ENCODE peak calls at places on chromosomes 5 and 9, in ten cellular contexts. W is PC-9, L is nephron progenitor cell, Q is left ventricle myocardium inferior, C is fibroblast of lung, O is GM13977, T is endothelial cell, D is psoas muscle, S is adrenal gland, E is RWPE1. Y is an unnamed sample.

GRCh38 chr5:125401724-125402622 is 655.5 kb upstream of the ZNF608 start:
- DNase-seq in W (peak), C (peak), E (peak), O (no peak), D (no peak), L (no peak), S (no peak), T (no peak), Q (no peak), Y (no peak)

GRCh38 chr5:321726-322251 is 275 bp downstream of the AHRR start:
- DNase-seq in O (peak), C (no peak), Q (no peak), E (no peak), W (no peak), L (no peak), T (no peak), D (peak), S (no peak), Y (no peak)

GRCh38 chr5:35313296-35313695 is 83.0 kb upstream of the PRLR start:
- DNase-seq in E (peak), S (no peak), D (no peak), L (no peak), Q (no peak), T (no peak), W (no peak), O (no peak), C (peak), Y (no peak)

GRCh38 chr5:67350185-67350584 is 153.6 kb upstream of the CD180 start:
- DNase-seq in W (no peak), Q (no peak), O (no peak), T (no peak), C (no peak), D (no peak), L (no peak), E (no peak), S (no peak), Y (no peak)

GRCh38 chr5:2517451-2517850 is 234.0 kb downstream of the IRX2 start:
- DNase-seq in E (no peak), S (peak), W (no peak), O (no peak), T (no peak), C (no peak), Q (no peak), D (no peak), L (no peak), Y (no peak)

GRCh38 chr5:38473008-38473407 is 83.4 kb downstream of the LIFR start:
- DNase-seq in Q (peak), C (no peak), O (no peak), D (no peak), W (no peak), L (no peak), E (no peak), S (no peak), T (no peak), Y (no peak)

GRCh38 chr5:18113724-18114123 is 479.5 kb downstream of the TAF11L14 start:
- DNase-seq in L (no peak), E (no peak), O (no peak), W (no peak), Q (no peak), S (no peak), C (peak), T (peak), D (no peak), Y (no peak)

GRCh38 chr9:121636411-121636865 is 15.0 kb upstream of the DAB2IP start:
- DNase-seq in L (no peak), C (peak), Q (no peak), D (peak), S (no peak), T (peak), W (no peak), O (no peak), E (peak), Y (no peak)

DNA sequence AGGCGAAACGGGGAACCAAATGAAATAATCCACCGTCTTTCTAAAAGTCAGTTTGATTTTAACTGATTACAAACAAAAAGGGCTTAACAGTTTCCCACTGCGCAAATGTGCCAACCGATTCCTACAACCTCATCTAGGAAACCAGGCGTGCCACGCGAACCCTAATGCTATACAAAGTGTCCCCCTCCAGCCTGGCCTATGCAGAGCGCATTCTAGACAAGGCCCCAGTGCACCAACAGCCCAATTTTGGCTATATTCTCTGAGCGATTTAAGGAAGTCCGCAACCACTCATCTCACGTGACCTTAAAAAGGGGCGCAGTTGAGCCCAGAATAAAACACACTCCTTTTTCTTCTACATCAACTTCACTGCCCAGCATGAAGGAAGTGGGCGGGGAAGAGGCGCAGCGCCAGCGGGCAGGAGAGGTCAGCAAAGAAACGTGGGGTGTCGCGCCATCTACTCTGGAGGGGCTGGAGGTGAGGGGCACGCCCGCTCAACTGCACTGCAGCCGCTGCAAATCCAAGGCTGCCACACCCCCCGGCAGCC is 779 bp downstream of the FAM13B start:
- DNase-seq in W (peak), L (no peak), E (no peak), T (no peak), Q (peak), C (peak), S (peak), D (peak), O (peak), Y (peak)
- TF ChIP-seq CTCF in W (no peak), L (no peak), E (no peak), T (no peak), Q (no peak), C (no peak), S (no peak), D (no peak), O (no peak), Y (no peak)

GRCh38 chr5:96729156-96729555 is 67.0 kb downstream of the CAST start:
- DNase-seq in O (no peak), S (no peak), W (no peak), D (no peak), C (peak), Q (no peak), L (no peak), T (no peak), E (no peak), Y (no peak)
- TF ChIP-seq CTCF in O (no peak), S (peak), W (peak), D (peak), C (peak), Q (peak), L (peak), T (no peak), E (peak), Y (peak)

GRCh38 chr9:69003051-69003450 is 10.9 kb downstream of the PRKACG start:
- DNase-seq in T (no peak), L (no peak), W (no peak), O (no peak), Q (no peak), E (no peak), D (no peak), C (no peak), S (no peak), Y (no peak)

GRCh38 chr9:68998812-68999211 is 15.1 kb downstream of the PRKACG start:
- DNase-seq in D (no peak), O (no peak), L (peak), W (no peak), E (no peak), Q (no peak), C (no peak), T (no peak), S (peak), Y (no peak)

GRCh38 chr9:69004836-69005235 is 9.1 kb downstream of the PRKACG start:
- DNase-seq in T (no peak), O (no peak), L (no peak), Q (no peak), E (no peak), C (no peak), W (no peak), S (no peak), D (no peak), Y (no peak)

GRCh38 chr9:68999393-69000105 is 14.4 kb downstream of the PRKACG start:
- DNase-seq in L (peak), C (peak), E (peak), O (peak), W (no peak), S (peak), T (peak), Q (peak), D (no peak), Y (peak)

DNA sequence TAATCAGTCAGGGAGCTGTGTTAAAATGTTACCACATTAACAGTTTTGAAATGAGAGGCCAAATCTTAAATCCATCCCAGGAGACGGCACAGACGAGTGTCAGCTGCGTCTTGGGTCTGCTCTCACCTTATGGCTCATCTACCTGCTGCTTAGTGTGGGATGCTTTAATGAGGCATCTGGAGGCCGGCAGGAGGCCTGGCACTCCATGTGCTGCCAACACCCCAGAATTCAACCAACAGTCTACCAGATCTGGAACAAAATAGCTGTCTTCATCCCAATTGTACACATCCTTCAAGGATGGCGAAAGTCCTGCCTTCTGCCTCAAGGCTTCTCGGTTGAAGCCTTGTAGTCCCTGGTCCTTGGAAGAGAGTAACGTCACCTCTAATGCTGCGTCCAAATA is 12.0 kb downstream of the PRKACG start:
- DNase-seq in W (no peak), Q (no peak), S (peak), O (no peak), E (no peak), L (no peak), D (no peak), T (no peak), C (no peak), Y (no peak)
- TF ChIP-seq CTCF in W (no peak), Q (no peak), S (no peak), O (no peak), E (no peak), L (no peak), D (no peak), T (no peak), C (no peak), Y (no peak)

DNA sequence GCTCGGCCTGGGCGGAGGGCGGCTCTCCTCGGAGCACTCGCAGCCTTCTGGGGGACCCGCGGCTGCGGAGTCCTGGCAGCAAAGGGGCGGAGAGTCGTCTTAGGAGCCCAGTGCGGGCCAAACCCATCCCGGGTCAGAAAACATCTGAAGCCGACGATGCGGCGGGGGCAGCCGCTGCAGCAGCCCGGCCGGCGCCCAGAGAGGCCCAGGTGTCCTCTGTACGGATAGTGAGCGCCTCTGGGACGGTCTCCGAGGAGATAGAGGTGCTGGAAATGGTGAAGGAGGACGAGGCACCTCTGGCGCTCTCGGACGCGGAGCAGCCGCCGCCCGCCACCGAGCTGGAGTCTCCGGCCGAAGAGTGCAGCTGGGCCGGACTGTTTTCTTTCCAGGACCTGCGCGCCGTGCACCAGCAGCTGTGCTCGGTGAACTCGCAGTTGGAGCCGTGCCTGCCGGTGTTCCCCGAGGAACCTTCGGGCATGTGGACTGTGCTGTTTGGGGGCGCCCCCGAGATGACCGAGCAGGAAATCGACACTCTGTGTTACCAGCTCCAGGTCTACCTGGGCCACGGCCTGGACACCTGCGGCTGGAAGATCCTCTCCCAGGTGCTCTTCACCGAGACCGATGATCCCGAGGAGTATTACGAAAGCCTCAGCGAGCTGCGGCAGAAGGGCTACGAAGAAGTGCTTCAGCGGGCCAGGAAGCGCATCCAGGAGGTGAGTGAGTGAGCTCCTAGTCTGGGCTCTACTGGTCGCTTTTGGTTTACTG is 1.2 kb downstream of the JMY start:
- DNase-seq in L (peak), T (peak), D (peak), C (peak), E (peak), O (peak), Q (peak), S (peak), W (peak), Y (peak)
- TF ChIP-seq CTCF in L (no peak), T (no peak), D (no peak), C (no peak), E (no peak), O (no peak), Q (no peak), S (no peak), W (no peak), Y (no peak)

GRCh38 chr5:75837258-75837841 is 120.1 kb upstream of the POC5 start:
- DNase-seq in W (no peak), T (no peak), O (no peak), C (no peak), D (no peak), Q (no peak), S (no peak), L (no peak), E (no peak), Y (no peak)
- TF ChIP-seq CTCF in W (no peak), T (no peak), O (no peak), C (no peak), D (no peak), Q (no peak), S (no peak), L (no peak), E (no peak), Y (no peak)

GRCh38 chr9:137304383-137305059 is 2.5 kb upstream of the NRARP start:
- DNase-seq in C (no peak), D (peak), Q (peak), S (no peak), O (no peak), E (no peak), L (peak), T (peak), W (no peak), Y (peak)
- TF ChIP-seq CTCF in C (peak), D (no peak), Q (no peak), S (no peak), O (no peak), E (peak), L (no peak), T (no peak), W (no peak), Y (no peak)

Y was measured in CD14-positive monocyte.